ENCODE peak calls at places on chromosomes 11 and 22, in four cellular contexts. One of them, this sample, is unnamed.

GRCh38 chr11:77322506-77322905 is 21.0 kb upstream of the GDPD4 start:
- DNase-seq in PC-3: no peak
- DNase-seq in GM23248: peak
- DNase-seq in IMR-90: peak
- DNase-seq in this sample: no peak

GRCh38 chr11:9755561-9755960 is 91.7 kb downstream of the SWAP70 start:
- DNase-seq in PC-3: no peak
- DNase-seq in IMR-90: peak
- DNase-seq in GM23248: peak
- DNase-seq in this sample: no peak

GRCh38 chr11:99199336-99199735 is 178.6 kb downstream of the CNTN5 start:
- DNase-seq in GM23248: no peak
- DNase-seq in PC-3: no peak
- DNase-seq in IMR-90: no peak
- DNase-seq in this sample: no peak

GRCh38 chr22:22386602-22387385 is 121.7 kb downstream of the ZNF280B start:
- DNase-seq in GM23248: no peak
- DNase-seq in PC-3: no peak
- DNase-seq in IMR-90: no peak
- DNase-seq in this sample: no peak

GRCh38 chr11:30481385-30481784 is 104.8 kb downstream of the MPPED2 start:
- DNase-seq in IMR-90: no peak
- DNase-seq in PC-3: no peak
- DNase-seq in GM23248: no peak
- DNase-seq in this sample: no peak

GRCh38 chr11:104572279-104572678 is 326.0 kb downstream of the CASP12 start:
- DNase-seq in PC-3: peak
- DNase-seq in GM23248: no peak
- DNase-seq in IMR-90: peak
- DNase-seq in this sample: no peak

GRCh38 chr11:849951-850776 is 7.5 kb downstream of the TSPAN4 start:
- DNase-seq in GM23248: no peak
- DNase-seq in IMR-90: no peak
- DNase-seq in PC-3: no peak
- DNase-seq in this sample: no peak

GRCh38 chr11:65551572-65552398 is 6.4 kb downstream of the LTBP3 start:
- DNase-seq in PC-3: peak
- DNase-seq in IMR-90: peak
- DNase-seq in GM23248: peak
- DNase-seq in this sample: peak

GRCh38 chr11:44445500-44446340 is 119.7 kb upstream of the CD82 start:
- DNase-seq in IMR-90: no peak
- DNase-seq in GM23248: no peak
- DNase-seq in PC-3: peak
- DNase-seq in this sample: peak

GRCh38 chr11:61913699-61914395 is 3.5 kb downstream of the RAB3IL1 start:
- DNase-seq in PC-3: no peak
- DNase-seq in GM23248: no peak
- DNase-seq in IMR-90: no peak
- DNase-seq in this sample: no peak

GRCh38 chr11:3050386-3051325 is 6.6 kb downstream of the CARS1 start:
- DNase-seq in IMR-90: no peak
- DNase-seq in PC-3: no peak
- DNase-seq in GM23248: no peak
- DNase-seq in this sample: no peak

GRCh38 chr11:3203221-3204043 is 15.2 kb downstream of the MRGPRG start:
- DNase-seq in IMR-90: no peak
- DNase-seq in GM23248: peak
- DNase-seq in PC-3: peak
- DNase-seq in this sample: peak

GRCh38 chr11:16739326-16739875 is 954 bp downstream of the C11orf58 start:
- DNase-seq in PC-3: peak
- DNase-seq in IMR-90: peak
- DNase-seq in GM23248: peak
- DNase-seq in this sample: no peak

GRCh38 chr11:62500066-62501035 is 46.3 kb downstream of the AHNAK start:
- DNase-seq in IMR-90: no peak
- DNase-seq in PC-3: peak
- DNase-seq in GM23248: no peak
- DNase-seq in this sample: peak

GRCh38 chr11:67606477-67607295 is at the start of gene NDUFV1:
- DNase-seq in IMR-90: peak
- DNase-seq in PC-3: peak
- DNase-seq in GM23248: peak
- DNase-seq in this sample: peak
- H2AFZ ChIP-seq in IMR-90: peak
- H2AFZ ChIP-seq in PC-3: peak
- H2AFZ ChIP-seq in GM23248: peak
- H2AFZ ChIP-seq in this sample: no peak

GRCh38 chr22:19681863-19682245 is 32.4 kb upstream of the SEPTIN5 start:
- DNase-seq in GM23248: no peak
- DNase-seq in PC-3: no peak
- DNase-seq in IMR-90: no peak
- DNase-seq in this sample: no peak

GRCh38 chr22:19680911-19681862 is 33.1 kb upstream of the SEPTIN5 start:
- DNase-seq in PC-3: no peak
- DNase-seq in GM23248: no peak
- DNase-seq in IMR-90: no peak
- DNase-seq in this sample: no peak

GRCh38 chr22:19680287-19680881 is 33.9 kb upstream of the SEPTIN5 start:
- DNase-seq in IMR-90: no peak
- DNase-seq in GM23248: no peak
- DNase-seq in PC-3: no peak
- DNase-seq in this sample: no peak

GRCh38 chr22:19678949-19679348 is 35.4 kb upstream of the SEPTIN5 start:
- DNase-seq in GM23248: no peak
- DNase-seq in PC-3: no peak
- DNase-seq in IMR-90: no peak
- DNase-seq in this sample: no peak

DNA sequence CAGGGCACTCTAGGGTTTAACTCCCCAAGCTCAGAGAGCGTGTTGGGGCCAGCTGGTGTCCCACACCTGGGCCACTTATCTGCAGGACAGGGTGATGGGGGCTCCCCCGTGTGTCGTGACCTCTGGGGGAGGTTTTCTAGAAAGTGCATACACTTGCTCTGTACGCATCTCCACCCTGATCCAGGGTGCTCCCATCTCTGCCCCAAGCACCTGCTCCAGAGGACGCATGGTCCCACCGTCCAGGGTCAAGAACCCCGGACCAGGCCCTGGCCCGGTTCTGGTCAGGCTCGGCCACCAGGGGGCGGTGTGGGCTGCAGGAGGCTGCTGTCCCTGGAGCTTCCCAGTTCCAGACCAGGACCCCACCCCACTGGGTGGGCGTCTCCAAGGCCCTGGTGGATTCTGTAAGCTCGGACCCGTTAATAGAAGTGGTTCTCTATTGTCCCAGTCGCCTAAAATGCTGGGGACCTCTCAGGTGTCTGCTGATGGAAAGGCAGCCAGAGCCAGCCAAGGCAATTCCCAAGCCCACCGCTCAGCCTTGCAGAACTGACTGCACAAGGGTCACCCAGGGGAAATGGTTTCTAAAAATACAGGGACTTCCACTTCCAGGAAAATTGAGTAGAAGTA is 34.7 kb upstream of the SEPTIN5 start:
- DNase-seq in PC-3: peak
- DNase-seq in GM23248: peak
- DNase-seq in IMR-90: no peak
- DNase-seq in this sample: peak
- H2AFZ ChIP-seq in PC-3: no peak
- H2AFZ ChIP-seq in GM23248: no peak
- H2AFZ ChIP-seq in IMR-90: peak
- H2AFZ ChIP-seq in this sample: no peak

GRCh38 chr11:93849201-93849600 is 1.2 kb downstream of the VSTM5 start:
- DNase-seq in IMR-90: no peak
- DNase-seq in GM23248: no peak
- DNase-seq in PC-3: no peak
- DNase-seq in this sample: peak
- H2AFZ ChIP-seq in IMR-90: peak
- H2AFZ ChIP-seq in GM23248: no peak
- H2AFZ ChIP-seq in PC-3: no peak
- H2AFZ ChIP-seq in this sample: no peak

DNA sequence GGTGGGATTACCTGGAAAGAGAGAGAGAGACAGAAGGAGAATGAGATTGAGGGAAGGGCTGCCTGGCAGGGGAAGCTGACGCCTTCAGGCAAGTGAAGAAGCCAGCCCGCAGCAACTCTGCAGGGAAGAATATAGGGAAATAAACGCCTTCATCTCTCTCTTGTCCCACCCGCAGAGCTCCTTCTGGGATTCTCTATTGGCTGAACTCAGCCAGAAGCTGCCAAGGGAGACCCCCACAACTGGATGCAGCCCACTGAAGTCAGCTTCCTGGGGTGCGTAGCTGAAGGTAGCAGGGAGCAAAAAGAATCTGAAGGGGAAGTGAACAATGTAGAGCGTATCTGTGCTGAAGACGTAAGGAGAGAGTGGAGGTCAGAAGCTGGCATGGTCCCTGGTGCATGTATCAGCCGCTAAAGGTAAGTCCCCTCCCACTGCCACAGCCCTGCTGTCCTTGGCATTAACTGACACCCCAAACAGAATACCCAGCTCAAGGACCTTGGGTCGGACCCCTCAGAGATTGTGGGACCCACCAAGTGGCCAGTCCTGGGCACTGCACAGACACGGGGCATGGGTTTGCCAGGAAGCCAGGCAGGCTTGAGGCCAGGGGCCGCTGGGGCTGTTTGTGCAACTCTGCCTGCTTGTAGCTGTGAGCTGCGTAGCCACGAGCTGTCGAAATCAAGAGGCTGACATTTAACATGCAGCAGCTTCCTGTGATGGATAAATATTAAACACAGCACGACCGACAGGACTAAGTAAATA is 469.9 kb downstream of the MN1 start:
- DNase-seq in PC-3: peak
- DNase-seq in GM23248: peak
- DNase-seq in IMR-90: peak
- DNase-seq in this sample: peak
- H2AFZ ChIP-seq in PC-3: no peak
- H2AFZ ChIP-seq in GM23248: peak
- H2AFZ ChIP-seq in IMR-90: peak
- H2AFZ ChIP-seq in this sample: no peak

GRCh38 chr11:131094828-131095227 is 178.5 kb upstream of the SNX19 start:
- DNase-seq in IMR-90: no peak
- DNase-seq in PC-3: no peak
- DNase-seq in GM23248: no peak
- DNase-seq in this sample: no peak
- H2AFZ ChIP-seq in IMR-90: no peak
- H2AFZ ChIP-seq in PC-3: no peak
- H2AFZ ChIP-seq in GM23248: no peak
- H2AFZ ChIP-seq in this sample: no peak

DNA sequence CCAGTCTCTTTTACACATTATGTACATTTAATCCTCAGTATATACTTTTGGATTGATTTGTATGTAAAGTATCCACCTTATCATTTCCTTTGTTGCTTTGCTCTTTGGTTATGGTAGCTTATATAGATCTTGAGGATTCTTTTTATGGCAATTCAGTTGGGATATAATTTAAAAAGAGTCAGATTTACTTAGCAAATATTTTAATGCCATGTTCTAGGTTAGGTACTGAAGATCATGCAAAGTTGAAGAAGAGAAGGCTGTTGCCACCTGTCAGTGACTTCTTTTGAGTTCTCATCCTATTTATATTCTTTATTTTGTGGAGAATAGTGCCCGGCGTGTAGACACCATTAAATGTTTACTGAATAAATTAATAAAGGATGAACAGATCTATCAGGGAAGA is 279.7 kb downstream of the TMEM135 start:
- DNase-seq in PC-3: no peak
- DNase-seq in GM23248: no peak
- DNase-seq in IMR-90: no peak
- DNase-seq in this sample: no peak
- H2AFZ ChIP-seq in PC-3: no peak
- H2AFZ ChIP-seq in GM23248: no peak
- H2AFZ ChIP-seq in IMR-90: no peak
- H2AFZ ChIP-seq in this sample: no peak